ENCODE peak calls at places on chromosomes 11 and 22, in five cellular contexts. M is right lobe of liver, P is neuronal stem cell, I is transverse colon, T is ovary. L is an unnamed sample.

GRCh38 chr11:115958089-115959000 is 454.1 kb upstream of the CADM1 start:
- DNase-seq in P (no peak), I (no peak), T (no peak), M (no peak), L (no peak)

GRCh38 chr22:29167032-29167911 is 38.4 kb upstream of the EMID1 start:
- DNase-seq in T (no peak), P (no peak), M (peak), I (no peak), L (no peak)

GRCh38 chr11:85569525-85569924 is 57.6 kb downstream of the DLG2 start:
- DNase-seq in P (no peak), M (no peak), I (no peak), T (no peak), L (no peak)

GRCh38 chr11:1408346-1408745 is 18.6 kb downstream of the BRSK2 start:
- DNase-seq in T (no peak), M (no peak), I (no peak), P (no peak), L (no peak)

GRCh38 chr22:38286915-38287669 is 14.3 kb upstream of the TMEM184B start:
- DNase-seq in M (no peak), T (no peak), I (no peak), P (no peak), L (no peak)

GRCh38 chr22:24337894-24338645 is 67.4 kb downstream of the SPECC1L start:
- DNase-seq in T (no peak), I (no peak), M (no peak), P (no peak), L (no peak)

GRCh38 chr22:25782831-25783230 is 40.8 kb downstream of the MYO18B start:
- DNase-seq in I (no peak), P (no peak), M (no peak), T (no peak), L (no peak)

GRCh38 chr22:37401401-37401859 is 25.8 kb downstream of the ELFN2 start:
- DNase-seq in M (no peak), P (no peak), I (no peak), T (no peak), L (no peak)

GRCh38 chr11:119315139-119316016 is 1.6 kb downstream of the MCAM start:
- DNase-seq in M (peak), I (peak), P (no peak), T (no peak), L (no peak)

GRCh38 chr11:70437111-70437784 is 38.9 kb downstream of the CTTN start:
- DNase-seq in I (no peak), T (no peak), M (peak), P (no peak), L (no peak)

GRCh38 chr11:44939673-44940072 is 11.0 kb downstream of the TP53I11 start:
- DNase-seq in I (no peak), M (no peak), T (no peak), P (no peak), L (no peak)

GRCh38 chr22:27709919-27710452 is 91.6 kb downstream of the MN1 start:
- DNase-seq in T (no peak), P (no peak), I (no peak), M (no peak), L (no peak)

GRCh38 chr11:460331-461199 is 10.5 kb downstream of the PTDSS2 start:
- DNase-seq in I (no peak), T (no peak), M (no peak), P (no peak), L (no peak)

GRCh38 chr11:27465629-27466028 is 7.0 kb downstream of the LGR4 start:
- DNase-seq in I (no peak), P (no peak), M (no peak), T (no peak), L (no peak)

GRCh38 chr11:30172872-30173271 is 57.9 kb upstream of the FSHB start:
- DNase-seq in T (no peak), M (no peak), P (no peak), I (no peak), L (no peak)

GRCh38 chr11:117058761-117059233 is 39.4 kb downstream of the SIK3 start:
- DNase-seq in P (peak), M (no peak), T (no peak), I (no peak), L (no peak)

GRCh38 chr22:17441326-17441725 is 72.1 kb downstream of the CECR2 start:
- DNase-seq in I (no peak), M (no peak), T (no peak), P (no peak), L (no peak)

GRCh38 chr11:117934526-117935307 is 5.5 kb upstream of the TMPRSS13 start:
- DNase-seq in T (no peak), P (no peak), I (no peak), M (no peak), L (peak)

GRCh38 chr22:46815896-46816721 is 53.7 kb downstream of the TBC1D22A start:
- DNase-seq in T (no peak), P (no peak), M (peak), I (no peak), L (no peak)

GRCh38 chr22:41976070-41976901 is 7.0 kb downstream of the SEPTIN3 start:
- DNase-seq in T (no peak), I (peak), P (no peak), M (no peak), L (no peak)

GRCh38 chr11:61095022-61095421 is 7.3 kb upstream of the CD5 start:
- DNase-seq in P (no peak), T (no peak), I (no peak), M (no peak), L (no peak)

GRCh38 chr11:19756675-19757475 is 44.2 kb downstream of the NAV2 start:
- DNase-seq in T (peak), I (no peak), M (no peak), P (no peak), L (no peak)
- H3K4me3 ChIP-seq in T (no peak), I (no peak), M (no peak), P (no peak), L (no peak)

DNA sequence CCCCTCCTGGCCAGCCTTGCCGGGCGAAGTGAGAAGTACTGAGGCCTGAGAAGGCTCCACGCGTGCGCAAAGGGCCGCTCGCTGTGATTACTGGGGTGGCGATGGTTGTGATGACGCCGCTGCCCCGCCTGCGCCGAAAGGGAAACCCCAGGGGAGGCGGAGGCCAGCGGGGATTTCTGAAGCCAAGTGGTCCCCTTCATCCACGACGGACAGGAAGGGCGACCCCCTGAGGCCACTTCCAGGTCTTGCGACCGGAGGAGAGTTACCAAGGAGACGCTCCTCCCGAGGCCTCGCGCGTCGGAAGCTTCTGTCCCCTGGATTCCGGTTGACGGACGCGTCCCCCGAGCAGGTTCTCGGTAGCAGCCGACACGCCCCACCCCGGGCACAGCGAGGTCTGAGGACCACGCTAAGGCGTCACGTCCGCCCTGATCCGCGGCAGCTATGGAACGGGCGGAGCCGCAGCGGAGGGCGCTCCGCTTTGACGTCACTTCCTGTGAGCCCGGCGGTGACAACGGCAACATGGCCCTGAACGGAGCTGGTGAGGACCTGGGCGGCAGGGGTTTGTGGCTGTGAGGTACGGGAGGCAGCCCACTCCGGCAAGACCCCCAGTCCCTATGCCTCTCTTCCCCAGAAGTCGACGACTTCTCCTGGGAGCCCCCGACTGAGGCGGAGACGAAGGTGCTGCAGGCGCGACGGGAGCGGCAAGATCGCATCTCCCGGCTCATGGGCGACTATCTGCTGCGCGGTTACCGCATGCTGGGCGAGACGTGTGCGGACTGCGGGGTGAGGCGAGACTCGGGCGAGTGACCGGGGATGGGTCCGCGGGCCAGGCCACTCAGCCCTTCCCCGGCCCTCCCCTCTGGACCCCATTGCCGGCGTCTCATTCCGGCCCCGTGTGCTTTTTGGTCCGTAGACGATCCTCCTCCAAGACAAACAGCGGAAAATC is at the start of gene ZNRD2:
- DNase-seq in P (peak), M (peak), T (peak), I (peak), L (peak)
- H3K4me3 ChIP-seq in P (peak), M (peak), T (peak), I (peak), L (peak)

GRCh38 chr11:16924462-16924825 is 89.8 kb downstream of the PLEKHA7 start:
- DNase-seq in T (no peak), P (no peak), I (no peak), M (no peak), L (no peak)
- H3K4me3 ChIP-seq in T (peak), P (no peak), I (peak), M (peak), L (no peak)

GRCh38 chr11:78540276-78540675 is 34.4 kb downstream of the NARS2 start:
- DNase-seq in T (no peak), M (no peak), P (no peak), I (no peak), L (no peak)

GRCh38 chr11:78539566-78539965 is 35.1 kb downstream of the NARS2 start:
- DNase-seq in P (no peak), T (no peak), I (no peak), M (no peak), L (no peak)

GRCh38 chr11:78536933-78537332 is 37.7 kb downstream of the NARS2 start:
- DNase-seq in M (no peak), I (no peak), T (no peak), P (no peak), L (no peak)

GRCh38 chr11:78541537-78541936 is 33.1 kb downstream of the NARS2 start:
- DNase-seq in P (no peak), I (no peak), M (no peak), T (no peak), L (no peak)

GRCh38 chr11:78542007-78542406 is 32.7 kb downstream of the NARS2 start:
- DNase-seq in P (no peak), T (no peak), M (no peak), I (no peak), L (no peak)
- H3K4me3 ChIP-seq in P (no peak), T (no peak), M (no peak), I (no peak), L (no peak)

DNA sequence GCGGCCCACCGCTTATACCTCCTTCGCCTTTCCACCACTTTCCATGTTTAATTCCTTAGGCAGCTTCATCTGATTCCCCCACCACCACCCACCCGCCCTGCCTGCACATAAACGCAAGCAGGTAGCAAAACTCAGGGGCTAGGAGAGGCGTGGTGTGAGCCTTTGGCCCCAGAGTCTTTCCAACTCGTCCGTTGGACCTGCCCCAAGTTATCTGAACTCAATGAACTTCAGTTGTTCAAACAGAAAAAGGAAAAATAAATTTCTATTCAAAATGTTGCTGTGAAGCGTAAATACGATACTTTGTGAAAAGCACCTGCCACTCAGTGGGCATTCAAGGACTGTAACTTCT is 818 bp upstream of the CDON start:
- DNase-seq in T (no peak), M (peak), P (no peak), I (no peak), L (no peak)
- H3K4me3 ChIP-seq in T (peak), M (peak), P (no peak), I (no peak), L (no peak)

GRCh38 chr11:65503923-65504670 is 5.3 kb downstream of the MALAT1 start:
- DNase-seq in M (no peak), I (no peak), T (no peak), P (no peak), L (no peak)
- H3K4me3 ChIP-seq in M (peak), I (peak), T (peak), P (peak), L (peak)

GRCh38 chr11:77193167-77193566 is 65.1 kb downstream of the MYO7A start:
- DNase-seq in I (no peak), T (no peak), M (no peak), P (no peak), L (no peak)

GRCh38 chr11:77193915-77194830 is 66.1 kb downstream of the MYO7A start:
- DNase-seq in I (no peak), P (no peak), T (no peak), M (peak), L (no peak)

GRCh38 chr11:77190331-77191075 is 62.5 kb downstream of the MYO7A start:
- DNase-seq in M (no peak), T (no peak), P (no peak), I (no peak), L (no peak)

GRCh38 chr11:77191429-77191822 is 63.4 kb downstream of the MYO7A start:
- DNase-seq in T (no peak), P (no peak), I (no peak), M (no peak), L (no peak)

DNA sequence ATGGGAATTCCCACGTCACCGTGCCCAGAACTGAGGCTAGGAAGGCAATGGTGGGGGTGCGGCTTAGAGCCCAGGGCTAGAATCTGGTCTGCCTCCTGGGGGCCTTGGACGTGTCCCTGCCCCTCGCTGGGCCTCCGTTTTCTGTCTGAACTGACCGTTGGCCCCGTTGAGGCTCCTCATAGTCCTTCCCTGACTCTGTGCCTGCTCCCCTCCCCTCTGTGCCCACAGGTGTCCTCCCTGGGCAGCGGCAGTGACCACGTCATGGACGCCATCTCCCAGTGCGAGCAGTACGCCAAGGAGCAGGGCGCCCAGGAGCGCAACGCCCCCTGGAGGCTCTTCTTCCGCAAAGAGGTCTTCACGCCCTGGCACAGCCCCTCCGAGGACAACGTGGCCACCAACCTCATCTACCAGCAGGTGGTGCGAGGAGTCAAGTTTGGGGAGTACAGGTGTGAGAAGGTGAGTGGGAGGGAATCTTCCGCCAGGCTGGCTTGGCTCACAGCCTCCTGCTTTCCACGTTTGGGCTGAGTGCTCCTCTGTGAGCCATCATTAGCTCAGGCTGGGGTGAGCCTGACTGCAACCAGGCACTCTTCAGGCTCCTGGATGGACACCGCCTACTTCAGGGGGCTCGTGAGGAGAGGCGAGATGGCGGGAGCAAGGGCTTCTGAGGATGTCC is 63.9 kb downstream of the MYO7A start:
- DNase-seq in P (peak), M (no peak), I (peak), T (peak), L (no peak)
- H3K4me3 ChIP-seq in P (peak), M (no peak), I (peak), T (no peak), L (no peak)

GRCh38 chr11:43866969-43867368 is 13.7 kb upstream of the ALKBH3 start:
- DNase-seq in T (no peak), M (no peak), I (no peak), P (no peak), L (no peak)

GRCh38 chr11:43866520-43866919 is 14.1 kb upstream of the ALKBH3 start:
- DNase-seq in P (no peak), I (no peak), T (no peak), M (no peak), L (no peak)

GRCh38 chr11:43856988-43857387 is 23.6 kb upstream of the ALKBH3 start:
- DNase-seq in T (no peak), M (no peak), P (no peak), I (no peak), L (no peak)

DNA sequence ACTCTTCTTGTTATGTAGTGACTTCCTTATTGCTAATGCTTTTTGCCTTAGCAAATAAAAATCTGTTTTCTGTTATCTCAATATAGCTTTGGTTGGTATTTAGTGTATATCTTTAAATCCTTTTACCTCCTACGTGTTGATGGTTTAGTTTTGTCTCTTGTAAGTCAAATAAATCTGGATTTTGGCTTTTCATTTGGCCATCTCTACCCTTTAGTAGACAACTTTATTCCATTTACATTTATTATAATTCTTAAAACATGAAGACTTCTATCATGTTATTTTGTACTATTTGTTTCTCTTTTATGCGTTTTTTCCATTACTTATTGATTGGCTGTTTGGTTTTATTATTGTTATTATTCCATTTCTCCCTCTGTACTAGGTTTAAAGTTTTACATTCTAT is 19.5 kb upstream of the ALKBH3 start:
- DNase-seq in T (no peak), M (no peak), P (no peak), I (no peak), L (no peak)
- H3K4me3 ChIP-seq in T (no peak), M (no peak), P (no peak), I (no peak), L (no peak)

DNA sequence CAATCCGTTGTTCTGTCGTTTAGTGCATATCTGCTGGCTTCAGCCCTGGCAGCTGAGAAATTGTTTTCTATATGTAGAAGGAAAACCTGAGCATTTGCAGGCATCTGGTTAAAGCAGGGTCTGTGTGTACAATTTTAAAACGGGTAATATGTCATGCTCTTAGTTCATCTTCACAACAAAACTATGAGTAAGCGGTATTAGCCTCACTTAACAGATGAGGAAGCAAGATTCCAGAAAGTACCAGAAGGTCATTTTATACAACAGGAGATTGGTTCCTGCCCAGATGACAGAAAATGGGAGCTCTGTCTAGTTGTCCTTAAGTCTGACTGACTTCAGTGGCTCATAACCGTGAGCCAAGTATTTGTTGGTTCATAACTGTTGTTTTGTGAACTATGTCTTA is 1.1 kb downstream of the TIMM10B start:
- DNase-seq in P (no peak), I (no peak), T (no peak), M (no peak), L (no peak)
- H3K4me3 ChIP-seq in P (no peak), I (no peak), T (peak), M (no peak), L (no peak)

DNA sequence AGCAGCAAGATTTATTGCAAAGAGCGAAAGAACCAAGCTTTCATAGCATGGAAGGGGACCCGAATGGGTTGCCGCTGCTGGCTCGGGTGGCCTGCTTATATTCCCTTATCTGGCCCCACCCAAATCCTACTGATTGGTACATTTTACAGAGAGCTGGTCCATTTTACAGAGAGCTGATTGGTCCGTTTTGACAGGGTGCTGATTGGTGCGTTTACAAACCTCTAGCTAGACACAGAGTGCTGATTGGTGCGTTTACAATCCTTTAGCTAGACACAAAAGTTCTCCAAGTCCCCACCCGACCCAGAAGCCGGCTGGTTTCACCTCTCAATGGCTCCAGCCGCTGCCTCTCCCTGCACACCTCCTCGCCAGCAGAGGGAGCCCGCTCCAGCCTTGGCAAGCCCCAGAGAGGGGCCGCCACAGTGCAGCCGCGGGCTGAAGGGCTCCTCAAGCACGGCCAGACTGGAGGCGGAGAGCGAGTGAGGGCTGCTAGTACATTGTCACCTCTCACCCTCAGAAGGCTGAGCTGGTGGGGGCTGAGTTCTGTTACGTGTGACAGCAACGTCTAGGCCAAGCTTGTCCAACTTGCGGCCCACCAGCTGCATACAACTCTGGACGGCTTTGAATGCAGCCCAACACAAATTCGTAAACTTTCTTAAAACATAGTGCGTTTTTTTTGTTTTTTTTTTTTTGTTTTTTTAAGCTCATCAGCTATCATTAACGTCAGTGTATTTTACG is 8.7 kb downstream of the PTH start:
- DNase-seq in T (no peak), P (peak), M (peak), I (peak), L (no peak)
- H3K4me3 ChIP-seq in T (no peak), P (peak), M (no peak), I (no peak), L (no peak)

L was measured in lower leg skin.